ENCODE peak calls at places on chromosomes 1 and 21, in nine cellular contexts. N is LNCaP clone FGC; J is central memory CD4-positive, alpha-beta T cell; W is EH; V is AG08396; I is T-helper 1 cell; R is anterior cingulate cortex; H is left kidney; Z is ACHN. C is an unnamed sample.
A peak's percentile ranks its signal among the peaks of the same experiment; 100 is the strongest.

GRCh38 chr1:241647658-241648057 is 4.4 kb upstream of the WDR64 start:
- DNase-seq in N (no peak), J (no peak), W (peak; percentile 80), V (no peak), I (no peak), R (no peak), H (no peak), Z (no peak), C (no peak)

GRCh38 chr1:38584408-38585037 is 275.0 kb downstream of the RRAGC start:
- DNase-seq in N (no peak), J (no peak), W (no peak), V (no peak), I (no peak), R (no peak), H (no peak), Z (no peak), C (peak; percentile 23)

GRCh38 chr1:209937996-209938959 is at the start of gene SYT14:
- DNase-seq in N (no peak), J (no peak), W (peak; percentile 67), V (peak; percentile 88), I (peak; percentile 9), R (peak; percentile 72), H (peak; percentile 80), Z (peak; percentile 89), C (peak; percentile 86)

GRCh38 chr21:44550807-44551206 is 498 bp downstream of the KRTAP10-2 start:
- DNase-seq in N (no peak), J (no peak), W (no peak), V (no peak), I (no peak), R (no peak), H (no peak), Z (no peak), C (no peak)

GRCh38 chr1:204076891-204077290 is 4.0 kb downstream of the SOX13 start:
- DNase-seq in N (no peak), J (no peak), W (peak; percentile 58), V (no peak), I (no peak), R (no peak), H (no peak), Z (no peak), C (peak; percentile 50)

GRCh38 chr1:209335090-209335692 is 248.3 kb upstream of the CAMK1G start:
- DNase-seq in N (no peak), J (no peak), W (peak; percentile 48), V (peak; percentile 65), I (no peak), R (no peak), H (peak; percentile 59), Z (peak; percentile 38), C (peak; percentile 84)

GRCh38 chr1:83799474-83800085 is 199.4 kb downstream of the TTLL7 start:
- DNase-seq in N (no peak), J (no peak), W (peak; percentile 15), V (no peak), I (no peak), R (no peak), H (peak; percentile 10), Z (no peak), C (peak; percentile 52)

GRCh38 chr21:45980697-45981096 is 873 bp upstream of the COL6A1 start:
- DNase-seq in N (no peak), J (no peak), W (no peak), V (no peak), I (no peak), R (no peak), H (no peak), Z (no peak), C (no peak)

GRCh38 chr1:29743931-29744330 is 507.6 kb downstream of the PTPRU start:
- DNase-seq in N (no peak), J (no peak), W (no peak), V (no peak), I (no peak), R (no peak), H (no peak), Z (no peak), C (no peak)

GRCh38 chr1:15427280-15427666 is 11.0 kb upstream of the CTRC start:
- DNase-seq in N (no peak), J (no peak), W (no peak), V (no peak), I (no peak), R (no peak), H (no peak), Z (no peak), C (no peak)

GRCh38 chr1:177645491-177645890 is 324.4 kb downstream of the SEC16B start:
- DNase-seq in N (no peak), J (no peak), W (no peak), V (no peak), I (no peak), R (no peak), H (peak; percentile 81), Z (peak; percentile 4), C (no peak)

GRCh38 chr1:207103892-207104373 is at the start of gene C4BPA:
- DNase-seq in N (no peak), J (no peak), W (no peak), V (no peak), I (no peak), R (no peak), H (no peak), Z (no peak), C (no peak)

GRCh38 chr1:17308593-17308992 is 596 bp downstream of the PADI4 start:
- DNase-seq in N (no peak), J (no peak), W (no peak), V (no peak), I (no peak), R (no peak), H (no peak), Z (no peak), C (no peak)

GRCh38 chr1:119388450-119388849 is 19.9 kb downstream of the HAO2 start:
- DNase-seq in N (peak; percentile 65), J (no peak), W (no peak), V (no peak), I (no peak), R (no peak), H (no peak), Z (no peak), C (no peak)

GRCh38 chr21:42317341-42317741 is 2.1 kb upstream of the TFF3 start:
- DNase-seq in N (no peak), J (no peak), W (no peak), V (no peak), I (no peak), R (no peak), H (no peak), Z (no peak), C (no peak)

GRCh38 chr1:1307908-1308755 is at the start of the genes ACAP3 and PUSL1:
- DNase-seq in N (peak; percentile 63), J (peak; percentile 90), W (peak; percentile 91), V (peak; percentile 100), I (peak; percentile 83), R (peak; percentile 91), H (peak; percentile 95), Z (peak; percentile 86), C (peak; percentile 93)

GRCh38 chr1:196063952-196064351 is 544.3 kb downstream of the KCNT2 start:
- DNase-seq in N (no peak), J (no peak), W (peak; percentile 7), V (no peak), I (no peak), R (no peak), H (no peak), Z (no peak), C (no peak)

GRCh38 chr1:44884746-44885145 is 41.7 kb upstream of the PTCH2 start:
- DNase-seq in N (no peak), J (no peak), W (no peak), V (no peak), I (no peak), R (no peak), H (no peak), Z (no peak), C (no peak)

GRCh38 chr21:35257413-35257812 is 208.3 kb upstream of the RUNX1 start:
- DNase-seq in N (no peak), J (no peak), W (peak; percentile 94), V (peak; percentile 50), I (no peak), R (peak; percentile 27), H (peak; percentile 11), Z (peak; percentile 71), C (no peak)

GRCh38 chr21:45433911-45434644 is 29.1 kb downstream of the COL18A1 start:
- DNase-seq in N (no peak), J (no peak), W (no peak), V (no peak), I (no peak), R (no peak), H (no peak), Z (no peak), C (no peak)

GRCh38 chr1:181113061-181113695 is 24.7 kb downstream of the IER5 start:
- DNase-seq in N (no peak), J (no peak), W (peak; percentile 78), V (peak; percentile 60), I (no peak), R (no peak), H (peak; percentile 77), Z (peak; percentile 23), C (peak; percentile 71)

GRCh38 chr1:47725732-47726495 is 271.3 kb downstream of the TRABD2B start:
- DNase-seq in N (peak; percentile 27), J (peak; percentile 27), W (peak; percentile 73), V (peak; percentile 89), I (no peak), R (peak; percentile 35), H (peak; percentile 93), Z (peak; percentile 73), C (peak; percentile 86)

GRCh38 chr1:160423966-160424365 is 23.6 kb downstream of the VANGL2 start:
- DNase-seq in N (no peak), J (no peak), W (no peak), V (no peak), I (no peak), R (no peak), H (no peak), Z (no peak), C (no peak)

GRCh38 chr1:116521186-116521585 is 49.6 kb downstream of the CD58 start:
- DNase-seq in N (no peak), J (no peak), W (peak; percentile 85), V (peak; percentile 17), I (no peak), R (no peak), H (no peak), Z (no peak), C (peak; percentile 16)

GRCh38 chr1:43566382-43567035 is 35.8 kb downstream of the PTPRF start:
- DNase-seq in N (no peak), J (no peak), W (no peak), V (no peak), I (no peak), R (no peak), H (peak; percentile 21), Z (no peak), C (no peak)

GRCh38 chr1:29975036-29975694 is 738.8 kb downstream of the PTPRU start:
- DNase-seq in N (no peak), J (no peak), W (peak; percentile 57), V (peak; percentile 53), I (no peak), R (no peak), H (peak; percentile 85), Z (peak; percentile 62), C (peak; percentile 89)

GRCh38 chr1:197137322-197137721 is 9.1 kb downstream of the ASPM start:
- DNase-seq in N (no peak), J (no peak), W (no peak), V (no peak), I (no peak), R (no peak), H (no peak), Z (no peak), C (no peak)

GRCh38 chr1:14758962-14759361 is 160.5 kb downstream of the KAZN start:
- DNase-seq in N (no peak), J (no peak), W (no peak), V (no peak), I (no peak), R (no peak), H (peak; percentile 47), Z (no peak), C (no peak)

GRCh38 chr1:936865-937264 is 13.1 kb downstream of the SAMD11 start:
- DNase-seq in N (no peak), J (no peak), W (no peak), V (no peak), I (no peak), R (no peak), H (no peak), Z (no peak), C (no peak)

GRCh38 chr1:180252638-180253536 is 22.8 kb downstream of the LHX4 start:
- DNase-seq in N (no peak), J (peak; percentile 39), W (peak; percentile 62), V (peak; percentile 79), I (peak; percentile 48), R (no peak), H (peak; percentile 60), Z (peak; percentile 76), C (peak; percentile 79)

GRCh38 chr1:85361106-85361505 is 84.7 kb upstream of the BCL10 start:
- DNase-seq in N (no peak), J (no peak), W (peak; percentile 87), V (peak; percentile 7), I (no peak), R (no peak), H (no peak), Z (peak; percentile 84), C (no peak)